ENCODE peak calls at places on chromosomes 3 and 15, in seven cellular contexts. L is hepatocyte, C is cardiac muscle cell, Y is lung, G is mesendoderm, T is tibial artery, V is PC-9. R is an unnamed sample.
A peak's percentile ranks its signal among the peaks of the same experiment; 100 is the strongest.

GRCh38 chr15:40061212-40061901 is 22.4 kb upstream of the SRP14 start:
- DNase-seq in L (no peak), C (no peak), Y (no peak), G (no peak), T (peak; percentile 7), V (no peak), R (no peak)

GRCh38 chr15:99101501-99101900 is 3.4 kb upstream of the SYNM start:
- DNase-seq in L (no peak), C (no peak), Y (no peak), G (no peak), T (no peak), V (no peak), R (peak; percentile 50)

GRCh38 chr15:29888651-29889050 is 66.4 kb upstream of the TJP1 start:
- DNase-seq in L (peak; percentile 31), C (peak; percentile 68), Y (no peak), G (peak; percentile 91), T (no peak), V (no peak), R (no peak)

GRCh38 chr15:95887666-95888480 is 442.6 kb upstream of the NR2F2 start:
- DNase-seq in L (no peak), C (no peak), Y (no peak), G (peak; percentile 10), T (no peak), V (no peak), R (no peak)

GRCh38 chr3:62169871-62170660 is 203.3 kb downstream of the FEZF2 start:
- DNase-seq in L (no peak), C (no peak), Y (no peak), G (peak; percentile 95), T (no peak), V (no peak), R (no peak)

GRCh38 chr3:17678116-17678741 is 64.2 kb downstream of the TBC1D5 start:
- DNase-seq in L (no peak), C (no peak), Y (no peak), G (no peak), T (no peak), V (no peak), R (no peak)

GRCh38 chr15:31554261-31554660 is 227.6 kb downstream of the KLF13 start:
- DNase-seq in L (no peak), C (no peak), Y (peak; percentile 47), G (no peak), T (peak; percentile 73), V (no peak), R (peak; percentile 82)

GRCh38 chr3:115667175-115668065 is 44.1 kb downstream of the GAP43 start:
- DNase-seq in L (no peak), C (no peak), Y (no peak), G (peak; percentile 41), T (no peak), V (no peak), R (no peak)

GRCh38 chr3:4302747-4303146 is 422 bp upstream of the SETMAR start:
- DNase-seq in L (no peak), C (no peak), Y (no peak), G (no peak), T (no peak), V (no peak), R (no peak)

GRCh38 chr3:97882975-97883598 is 61.3 kb downstream of the CRYBG3 start:
- DNase-seq in L (peak; percentile 57), C (no peak), Y (peak; percentile 58), G (no peak), T (no peak), V (peak; percentile 74), R (no peak)

GRCh38 chr15:75178171-75178937 is 23.3 kb upstream of the C15orf39 start:
- DNase-seq in L (peak; percentile 90), C (peak; percentile 77), Y (peak; percentile 33), G (no peak), T (peak; percentile 90), V (no peak), R (no peak)

GRCh38 chr3:45914362-45915077 is 28.2 kb downstream of the CCR9 start:
- DNase-seq in L (no peak), C (no peak), Y (no peak), G (no peak), T (no peak), V (no peak), R (no peak)

GRCh38 chr3:70120360-70120966 is 120.9 kb downstream of the SAMMSON start:
- DNase-seq in L (peak; percentile 78), C (peak; percentile 48), Y (peak; percentile 50), G (peak; percentile 89), T (peak; percentile 79), V (peak; percentile 44), R (peak; percentile 78)

GRCh38 chr3:175512700-175513099 is 653.6 kb downstream of the NAALADL2 start:
- DNase-seq in L (no peak), C (no peak), Y (no peak), G (no peak), T (no peak), V (no peak), R (no peak)

GRCh38 chr15:100207053-100207452 is 134.7 kb downstream of the ADAMTS17 start:
- DNase-seq in L (no peak), C (peak; percentile 32), Y (no peak), G (peak; percentile 51), T (no peak), V (no peak), R (no peak)

GRCh38 chr3:13500133-13500885 is 20.2 kb downstream of the HDAC11 start:
- DNase-seq in L (no peak), C (peak; percentile 56), Y (no peak), G (peak; percentile 48), T (peak; percentile 65), V (no peak), R (no peak)

GRCh38 chr15:87871130-87871737 is 385.3 kb downstream of the NTRK3 start:
- DNase-seq in L (no peak), C (no peak), Y (no peak), G (no peak), T (no peak), V (no peak), R (no peak)

GRCh38 chr3:197007296-197007940 is 22.2 kb downstream of the MELTF start:
- DNase-seq in L (peak; percentile 65), C (no peak), Y (no peak), G (no peak), T (no peak), V (peak; percentile 31), R (no peak)

GRCh38 chr3:66450389-66451022 is 50.3 kb downstream of the LRIG1 start:
- DNase-seq in L (no peak), C (no peak), Y (peak; percentile 68), G (no peak), T (peak; percentile 84), V (no peak), R (no peak)

GRCh38 chr3:49699281-49699723 is 9.9 kb downstream of the RNF123 start:
- DNase-seq in L (no peak), C (no peak), Y (no peak), G (no peak), T (no peak), V (no peak), R (no peak)

GRCh38 chr3:148971819-148972218 is 19.5 kb upstream of the GYG1 start:
- DNase-seq in L (no peak), C (no peak), Y (no peak), G (no peak), T (no peak), V (no peak), R (no peak)

GRCh38 chr3:124845406-124845805 is 41.8 kb downstream of the ITGB5 start:
- DNase-seq in L (peak; percentile 49), C (no peak), Y (peak; percentile 49), G (no peak), T (peak; percentile 82), V (peak; percentile 76), R (peak; percentile 89)
- H3K27ac ChIP-seq in L (peak overlapping the region; percentile 70), C (no peak overlapping the region), Y (peak overlapping the region; percentile 91), G (no peak overlapping the region), T (peak overlapping the region; percentile 82), V (peak overlapping the region; percentile 69), R (peak overlapping the region; percentile 80)

GRCh38 chr3:47398218-47398617 is 17.4 kb downstream of the PTPN23 start:
- DNase-seq in L (no peak), C (no peak), Y (no peak), G (no peak), T (no peak), V (no peak), R (no peak)

GRCh38 chr3:47399016-47399415 is 18.2 kb downstream of the PTPN23 start:
- DNase-seq in L (no peak), C (no peak), Y (no peak), G (no peak), T (no peak), V (no peak), R (no peak)

GRCh38 chr3:47392933-47393332 is 12.1 kb downstream of the PTPN23 start:
- DNase-seq in L (no peak), C (no peak), Y (no peak), G (no peak), T (no peak), V (no peak), R (no peak)

GRCh38 chr3:47394140-47394855 is 13.5 kb downstream of the PTPN23 start:
- DNase-seq in L (no peak), C (peak; percentile 54), Y (no peak), G (peak; percentile 77), T (no peak), V (peak; percentile 49), R (no peak)

DNA sequence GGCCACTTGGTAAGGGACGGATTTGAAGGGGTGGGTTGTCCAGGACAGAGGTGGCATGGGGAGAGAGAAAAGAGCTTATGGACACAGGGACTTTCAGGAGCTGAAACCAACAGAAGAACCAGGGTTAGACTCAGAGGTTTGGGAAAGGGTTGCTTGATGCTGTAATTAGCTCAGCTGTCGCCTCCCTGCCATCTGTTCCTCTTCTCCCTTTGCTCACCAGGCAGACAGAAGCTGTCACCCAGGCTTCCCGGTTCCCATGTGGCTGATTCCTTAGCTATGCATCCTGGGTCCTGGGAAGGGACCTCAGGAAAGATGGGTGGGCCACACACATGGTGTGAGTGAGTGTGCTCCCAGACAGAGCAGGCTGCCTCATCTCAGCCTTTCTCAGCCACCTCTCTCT is 14.0 kb downstream of the PTPN23 start:
- DNase-seq in L (no peak), C (no peak), Y (no peak), G (no peak), T (no peak), V (no peak), R (no peak)
- H3K4me3 ChIP-seq in L (no peak overlapping the region), C (no peak overlapping the region), Y (no peak overlapping the region), G (no peak overlapping the region), T (no peak overlapping the region), V (no peak overlapping the region), R (no peak overlapping the region)

GRCh38 chr3:73150369-73150768 is 88.9 kb downstream of the EBLN2 start:
- DNase-seq in L (no peak), C (no peak), Y (no peak), G (no peak), T (no peak), V (no peak), R (no peak)
- H3K27me3 ChIP-seq in L (no peaks in the 10 kb centered on the region), C (no peaks in the 10 kb centered on the region), Y (no peaks in the 10 kb centered on the region), G (no peaks in the 10 kb centered on the region), T (no peaks in the 10 kb centered on the region), V (peaks cover 56% of the 10 kb centered on the region), R (no peaks in the 10 kb centered on the region)

GRCh38 chr3:142962175-142962519 is 1.3 kb downstream of the PAQR9 start:
- DNase-seq in L (no peak), C (no peak), Y (no peak), G (no peak), T (no peak), V (no peak), R (no peak)

GRCh38 chr3:142962520-142963265 is 781 bp downstream of the PAQR9 start:
- DNase-seq in L (no peak), C (no peak), Y (no peak), G (peak; percentile 52), T (no peak), V (no peak), R (no peak)

GRCh38 chr3:142963266-142964149 is at the start of gene PAQR9:
- DNase-seq in L (peak; percentile 62), C (peak; percentile 62), Y (no peak), G (peak; percentile 52), T (no peak), V (peak; percentile 18), R (no peak)

GRCh38 chr3:142961539-142961938 is 1.9 kb downstream of the PAQR9 start:
- DNase-seq in L (no peak), C (no peak), Y (no peak), G (no peak), T (no peak), V (no peak), R (no peak)

GRCh38 chr3:142964150-142964498 is 650 bp upstream of the PAQR9 start:
- DNase-seq in L (peak; percentile 17), C (peak; percentile 23), Y (no peak), G (peak; percentile 54), T (no peak), V (no peak), R (no peak)
- H3K27ac ChIP-seq in L (no peak overlapping the region), C (no peak overlapping the region), Y (no peak overlapping the region), G (no peak overlapping the region), T (no peak overlapping the region), V (no peak overlapping the region), R (peak overlapping the region; percentile 85)

R was measured in right atrium auricular region.